ENCODE peak calls at places on chromosomes 2 and 18, in four cellular contexts. J is right lobe of liver, S is heart left ventricle, Z is H1. F is an unnamed sample.

GRCh38 chr2:31318360-31319336 is 84.7 kb downstream of the EHD3 start:
- DNase-seq in J (no peak), S (peak; percentile 28), Z (no peak), F (no peak)

GRCh38 chr2:29011650-29012060 is 30.6 kb downstream of the TOGARAM2 start:
- DNase-seq in J (no peak), S (peak; percentile 76), Z (no peak), F (peak; percentile 30)

GRCh38 chr2:134453476-134453875 is 199.6 kb downstream of the MGAT5 start:
- DNase-seq in J (no peak), S (no peak), Z (no peak), F (no peak)

GRCh38 chr2:218448934-218449333 is 30.0 kb downstream of the VIL1 start:
- DNase-seq in J (no peak), S (no peak), Z (no peak), F (no peak)

GRCh38 chr2:142131016-142131714 is at the start of gene LRP1B:
- DNase-seq in J (no peak), S (no peak), Z (peak; percentile 52), F (peak; percentile 27)

GRCh38 chr2:235555356-235555755 is 61.5 kb downstream of the AGAP1 start:
- DNase-seq in J (no peak), S (no peak), Z (no peak), F (peak; percentile 20)

GRCh38 chr2:19098467-19099160 is 259.8 kb downstream of the OSR1 start:
- DNase-seq in J (no peak), S (no peak), Z (no peak), F (no peak)

GRCh38 chr2:115414461-115414860 is 972.0 kb downstream of the DPP10 start:
- DNase-seq in J (no peak), S (no peak), Z (no peak), F (no peak)

GRCh38 chr2:221133941-221134340 is 438.2 kb downstream of the EPHA4 start:
- DNase-seq in J (no peak), S (no peak), Z (no peak), F (no peak)

GRCh38 chr2:149329470-149330126 is 789 bp upstream of the LYPD6 start:
- DNase-seq in J (peak; percentile 79), S (no peak), Z (peak; percentile 81), F (peak; percentile 83)

GRCh38 chr2:189685540-189686229 is 11.2 kb downstream of the ANKAR start:
- DNase-seq in J (no peak), S (peak; percentile 27), Z (peak; percentile 48), F (peak; percentile 31)

GRCh38 chr2:210478661-210479060 is 2.1 kb upstream of the LANCL1 start:
- DNase-seq in J (no peak), S (no peak), Z (no peak), F (no peak)

GRCh38 chr2:55282110-55282917 is 13.3 kb upstream of the MTIF2 start:
- DNase-seq in J (peak; percentile 94), S (peak; percentile 88), Z (peak; percentile 87), F (peak; percentile 92)

GRCh38 chr18:56278643-56279042 is 359.7 kb downstream of the TXNL1 start:
- DNase-seq in J (no peak), S (no peak), Z (no peak), F (no peak)

GRCh38 chr18:25563816-25564370 is 211.9 kb upstream of the ZNF521 start:
- DNase-seq in J (no peak), S (no peak), Z (no peak), F (no peak)

GRCh38 chr2:137383391-137383790 is 580.9 kb upstream of the HNMT start:
- DNase-seq in J (no peak), S (no peak), Z (no peak), F (no peak)

GRCh38 chr2:109633284-109633961 is 19.3 kb downstream of the SOWAHC start:
- DNase-seq in J (no peak), S (no peak), Z (no peak), F (no peak)

GRCh38 chr2:46226620-46227019 is 70.6 kb upstream of the EPAS1 start:
- DNase-seq in J (no peak), S (no peak), Z (no peak), F (no peak)

GRCh38 chr2:120740375-120740764 is 4.7 kb downstream of the GLI2 start:
- DNase-seq in J (no peak), S (no peak), Z (peak; percentile 39), F (no peak)

DNA sequence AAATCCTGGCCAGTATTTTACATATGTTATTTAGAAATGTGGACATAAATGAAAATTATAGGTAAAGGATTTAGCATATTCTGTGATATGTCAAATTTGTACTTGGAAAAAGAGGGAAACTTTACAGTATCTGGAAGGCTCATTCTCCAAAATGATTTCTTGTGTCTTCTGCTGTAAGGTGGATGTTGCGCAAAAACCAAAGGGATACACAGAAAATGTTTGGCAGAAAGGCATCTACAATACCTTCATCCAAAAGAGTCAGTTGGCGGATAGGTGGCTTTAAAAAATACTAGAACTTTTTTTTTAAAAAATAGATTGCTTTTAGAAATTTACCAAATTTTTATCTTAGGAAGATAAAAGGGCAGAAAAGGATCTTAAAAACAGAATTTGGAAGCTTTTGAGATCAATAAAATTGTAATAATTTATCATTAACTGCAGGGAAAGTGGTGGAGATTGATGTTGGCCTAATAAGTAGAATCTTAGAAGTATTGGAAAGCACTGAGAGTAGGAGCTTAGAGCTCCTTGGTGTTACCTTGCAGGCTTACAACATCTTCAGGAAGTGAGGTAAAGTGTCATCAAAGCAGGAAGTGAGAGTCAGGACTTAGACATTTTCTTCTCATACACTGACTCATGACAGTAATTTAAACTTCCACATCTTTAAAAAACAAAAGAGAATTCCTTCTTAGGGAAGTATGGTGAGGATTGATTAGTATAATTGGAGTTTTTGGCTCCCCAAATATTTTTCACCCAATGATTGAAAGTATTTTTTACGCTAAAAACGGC is 2.1 kb downstream of the NABP1 start:
- DNase-seq in J (no peak), S (no peak), Z (no peak), F (no peak)
- TF ChIP-seq POLR2A in J (no peak), S (no peak), Z (no peak), F (no peak)

DNA sequence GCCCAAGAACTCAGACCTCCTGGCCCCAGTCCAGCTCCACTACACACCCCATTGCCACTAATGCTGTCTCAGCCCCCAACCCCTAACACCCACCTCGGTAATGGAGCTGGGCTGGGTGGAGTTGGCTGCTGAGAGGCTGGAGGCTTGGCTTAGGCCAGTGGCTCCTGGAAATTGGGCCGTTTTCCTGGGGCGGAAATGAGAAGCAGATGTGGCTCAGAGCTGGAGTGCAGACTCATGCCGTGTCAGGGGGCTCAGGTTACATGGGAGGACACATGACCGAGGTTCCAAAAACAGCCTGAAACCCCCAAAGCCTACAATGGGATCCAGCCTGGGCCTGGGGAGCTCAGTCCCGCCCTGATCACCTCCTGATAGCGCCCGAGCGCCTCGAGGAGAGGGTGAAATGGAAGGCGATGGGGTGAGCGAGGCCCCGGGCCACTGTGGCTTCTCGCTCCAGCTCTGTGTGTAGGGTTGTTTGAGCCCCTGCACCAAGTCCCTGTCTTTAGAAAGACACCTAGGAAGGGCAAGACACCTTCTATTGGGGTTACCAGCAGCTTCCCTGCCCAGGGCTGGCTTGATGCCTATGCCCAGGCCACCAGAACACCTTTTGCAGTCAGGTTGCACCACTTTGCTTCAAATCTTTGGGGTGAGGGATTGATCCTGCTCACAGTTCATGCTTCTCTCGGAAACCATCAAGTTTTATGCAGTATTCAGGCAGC is 175.7 kb upstream of the HAAO start:
- DNase-seq in J (no peak), S (peak; percentile 74), Z (no peak), F (no peak)
- TF ChIP-seq POLR2A in J (no peak), S (no peak), Z (no peak), F (no peak)

GRCh38 chr2:165794520-165794882 is 454 bp upstream of the GALNT3 start:
- DNase-seq in J (peak; percentile 53), S (peak; percentile 12), Z (no peak), F (peak; percentile 55)
- TF ChIP-seq POLR2A in J (no peak), S (no peak), Z (no peak), F (no peak)

GRCh38 chr2:182915369-182916326 is 49.2 kb upstream of the FRZB start:
- DNase-seq in J (no peak), S (no peak), Z (no peak), F (no peak)
- TF ChIP-seq POLR2A in J (no peak), S (no peak), Z (no peak), F (no peak)

GRCh38 chr18:3323900-3324299 is 62.0 kb downstream of the MYL12B start:
- DNase-seq in J (no peak), S (no peak), Z (no peak), F (no peak)
- TF ChIP-seq POLR2A in J (no peak), S (no peak), Z (no peak), F (no peak)

GRCh38 chr2:62704654-62705006 is 883 bp upstream of the EHBP1 start:
- DNase-seq in J (no peak), S (no peak), Z (no peak), F (no peak)

GRCh38 chr2:62708751-62709150 is 3.2 kb downstream of the EHBP1 start:
- DNase-seq in J (no peak), S (no peak), Z (no peak), F (no peak)

GRCh38 chr2:62706721-62707516 is 1.4 kb downstream of the EHBP1 start:
- DNase-seq in J (no peak), S (no peak), Z (no peak), F (no peak)

GRCh38 chr2:62705859-62706720 is 577 bp downstream of the EHBP1 start:
- DNase-seq in J (peak; percentile 84), S (peak; percentile 49), Z (peak; percentile 77), F (peak; percentile 61)

GRCh38 chr2:62705007-62705829 is at the start of gene EHBP1:
- DNase-seq in J (peak; percentile 100), S (peak; percentile 99), Z (peak; percentile 99), F (peak; percentile 99)
- TF ChIP-seq POLR2A in J (peak; percentile 97), S (peak; percentile 93), Z (no peak), F (peak; percentile 90)

GRCh38 chr2:236670235-236670620 is 100.6 kb downstream of the ACKR3 start:
- DNase-seq in J (no peak), S (no peak), Z (no peak), F (no peak)
- TF ChIP-seq POLR2A in J (no peak), S (no peak), Z (no peak), F (no peak)

DNA sequence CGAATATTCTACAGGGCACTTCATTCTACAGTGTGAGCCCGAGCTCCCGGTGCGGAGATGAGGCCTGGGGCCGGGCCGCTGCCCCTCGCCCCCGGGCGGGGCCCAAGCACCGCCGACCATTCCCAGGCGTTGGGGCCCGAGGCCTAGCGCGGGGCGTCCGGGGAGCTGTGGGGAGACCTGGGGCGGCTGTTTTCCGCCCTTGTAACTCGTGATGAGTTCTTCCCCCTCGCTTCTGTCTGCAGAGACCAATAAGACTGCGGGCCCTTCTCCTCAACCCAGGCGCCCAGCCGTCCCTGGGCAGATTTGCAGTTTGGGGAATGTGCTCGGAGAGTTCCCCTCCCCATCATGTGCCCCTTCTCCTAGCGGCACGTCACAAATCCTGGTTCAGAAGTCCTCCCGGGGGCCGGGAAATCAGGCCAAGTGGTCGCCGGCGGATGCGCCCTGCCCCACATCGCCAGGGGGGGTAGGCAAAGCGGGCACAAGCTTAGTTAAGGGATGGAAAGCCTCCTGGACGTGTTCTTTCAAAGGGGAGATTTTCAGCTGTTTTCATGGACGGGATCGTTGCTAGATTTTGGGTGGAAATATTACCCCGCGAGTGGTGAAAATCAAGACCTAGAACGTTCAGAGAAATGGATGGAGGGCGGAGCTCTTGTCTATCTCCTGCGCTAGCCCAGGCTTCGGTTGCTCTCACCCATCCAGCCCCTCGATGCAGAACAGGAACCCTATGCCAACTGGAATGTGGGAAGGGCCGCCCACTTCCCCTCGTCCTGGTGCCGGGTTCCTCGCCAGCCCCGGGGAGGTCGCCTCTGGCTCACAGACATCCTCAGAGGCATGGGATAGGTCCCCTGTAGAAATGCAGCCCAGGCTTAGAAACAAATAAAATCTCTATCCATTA is 18.8 kb upstream of the HAAO start:
- DNase-seq in J (no peak), S (peak; percentile 66), Z (peak; percentile 79), F (peak; percentile 34)
- TF ChIP-seq POLR2A in J (no peak), S (no peak), Z (no peak), F (peak; percentile 4)

GRCh38 chr2:88735133-88735532 is 43.7 kb downstream of the RPIA start:
- DNase-seq in J (no peak), S (no peak), Z (no peak), F (no peak)
- TF ChIP-seq POLR2A in J (no peak), S (no peak), Z (no peak), F (no peak)